ENCODE peak calls at places on chromosomes 6 and 20, in ten cellular contexts. E, C, Y, Z, A, U, D, X, H and W are unnamed samples.

GRCh38 chr6:6766230-6766905 is 177.8 kb downstream of the LY86 start:
- DNase-seq in E (no peak), C (no peak), Y (no peak), Z (no peak), A (no peak), U (no peak), D (no peak), X (no peak), H (no peak), W (no peak)

GRCh38 chr20:5313916-5314315 is 2.8 kb downstream of the PROKR2 start:
- DNase-seq in E (no peak), C (no peak), Y (no peak), Z (no peak), A (no peak), U (no peak), D (no peak), X (no peak), H (no peak), W (no peak)

GRCh38 chr20:24781061-24781980 is 167.7 kb upstream of the CST7 start:
- DNase-seq in E (no peak), C (no peak), Y (peak; percentile 56), Z (peak; percentile 23), A (peak; percentile 87), U (no peak), D (peak; percentile 34), X (peak; percentile 27), H (no peak), W (no peak)

GRCh38 chr6:21333715-21334114 is 259.8 kb upstream of the SOX4 start:
- DNase-seq in E (no peak), C (no peak), Y (no peak), Z (no peak), A (no peak), U (no peak), D (no peak), X (no peak), H (no peak), W (no peak)

GRCh38 chr6:85404497-85405174 is 45.2 kb upstream of the NT5E start:
- DNase-seq in E (no peak), C (no peak), Y (no peak), Z (no peak), A (peak; percentile 75), U (no peak), D (peak; percentile 92), X (no peak), H (no peak), W (no peak)

GRCh38 chr20:15475483-15475882 is 1097.8 kb downstream of the KIF16B start:
- DNase-seq in E (no peak), C (no peak), Y (no peak), Z (peak; percentile 49), A (peak; percentile 5), U (no peak), D (no peak), X (peak; percentile 90), H (no peak), W (peak; percentile 33)

GRCh38 chr6:136158398-136158797 is 91.7 kb downstream of the MTFR2 start:
- DNase-seq in E (no peak), C (no peak), Y (no peak), Z (peak; percentile 62), A (no peak), U (no peak), D (peak; percentile 74), X (no peak), H (no peak), W (peak; percentile 56)

GRCh38 chr6:15457903-15458530 is 204.8 kb downstream of the DTNBP1 start:
- DNase-seq in E (no peak), C (no peak), Y (no peak), Z (no peak), A (no peak), U (no peak), D (no peak), X (no peak), H (peak; percentile 57), W (no peak)

GRCh38 chr20:22052025-22052527 is 346.6 kb downstream of the PAX1 start:
- DNase-seq in E (no peak), C (no peak), Y (no peak), Z (no peak), A (no peak), U (no peak), D (no peak), X (no peak), H (no peak), W (no peak)

GRCh38 chr6:9537381-9537780 is 877.5 kb downstream of the TFAP2A start:
- DNase-seq in E (no peak), C (no peak), Y (no peak), Z (no peak), A (peak; percentile 35), U (no peak), D (peak; percentile 47), X (no peak), H (no peak), W (no peak)

GRCh38 chr6:163427498-163428254 is 13.2 kb downstream of the QKI start:
- DNase-seq in E (no peak), C (no peak), Y (peak; percentile 36), Z (no peak), A (peak; percentile 56), U (no peak), D (peak; percentile 91), X (no peak), H (no peak), W (no peak)

GRCh38 chr20:10705801-10706459 is 32.1 kb upstream of the JAG1 start:
- DNase-seq in E (no peak), C (no peak), Y (no peak), Z (no peak), A (no peak), U (no peak), D (no peak), X (no peak), H (no peak), W (no peak)

GRCh38 chr6:107712523-107713213 is 111.4 kb downstream of the SCML4 start:
- DNase-seq in E (no peak), C (no peak), Y (no peak), Z (no peak), A (peak; percentile 28), U (no peak), D (peak; percentile 29), X (no peak), H (no peak), W (no peak)

GRCh38 chr6:26336355-26337198 is 28.4 kb upstream of the BTN3A2 start:
- DNase-seq in E (no peak), C (no peak), Y (no peak), Z (no peak), A (peak; percentile 68), U (no peak), D (peak; percentile 73), X (no peak), H (no peak), W (no peak)

GRCh38 chr20:32485126-32485769 is 99.9 kb downstream of the NOL4L start:
- DNase-seq in E (peak; percentile 72), C (no peak), Y (peak; percentile 96), Z (peak; percentile 81), A (peak; percentile 81), U (peak; percentile 84), D (peak; percentile 86), X (peak; percentile 77), H (peak; percentile 66), W (peak; percentile 77)

GRCh38 chr6:37491161-37491829 is 8.4 kb downstream of the CCDC167 start:
- DNase-seq in E (no peak), C (no peak), Y (no peak), Z (no peak), A (no peak), U (no peak), D (no peak), X (no peak), H (no peak), W (no peak)

GRCh38 chr6:9398794-9399373 is 963.5 kb upstream of the SLC35B3 start:
- DNase-seq in E (no peak), C (no peak), Y (no peak), Z (peak; percentile 44), A (no peak), U (no peak), D (peak; percentile 7), X (no peak), H (no peak), W (peak; percentile 29)

GRCh38 chr20:46651091-46651962 is at the start of gene SLC13A3:
- DNase-seq in E (no peak), C (no peak), Y (peak; percentile 1), Z (no peak), A (peak; percentile 33), U (no peak), D (no peak), X (no peak), H (no peak), W (no peak)

GRCh38 chr6:15675537-15676170 is 12.8 kb upstream of the DTNBP1 start:
- DNase-seq in E (no peak), C (no peak), Y (peak; percentile 29), Z (no peak), A (no peak), U (no peak), D (no peak), X (no peak), H (no peak), W (no peak)

GRCh38 chr6:149157126-149157525 is 160.4 kb upstream of the TAB2 start:
- DNase-seq in E (no peak), C (no peak), Y (no peak), Z (no peak), A (no peak), U (no peak), D (no peak), X (no peak), H (no peak), W (no peak)

GRCh38 chr20:57849868-57850215 is 140.0 kb upstream of the PMEPA1 start:
- DNase-seq in E (no peak), C (no peak), Y (no peak), Z (no peak), A (no peak), U (no peak), D (no peak), X (no peak), H (no peak), W (no peak)

GRCh38 chr20:54980321-54980960 is 505.0 kb downstream of the DOK5 start:
- DNase-seq in E (no peak), C (no peak), Y (peak; percentile 3), Z (no peak), A (no peak), U (no peak), D (no peak), X (no peak), H (no peak), W (no peak)

GRCh38 chr6:169173532-169174268 is 79.9 kb downstream of the THBS2 start:
- DNase-seq in E (no peak), C (no peak), Y (no peak), Z (no peak), A (no peak), U (no peak), D (no peak), X (no peak), H (no peak), W (no peak)

GRCh38 chr6:134165827-134166226 is 113.4 kb upstream of the SLC2A12 start:
- DNase-seq in E (no peak), C (no peak), Y (no peak), Z (no peak), A (no peak), U (no peak), D (peak; percentile 58), X (no peak), H (no peak), W (no peak)

GRCh38 chr6:134740473-134741192 is 209.3 kb downstream of the ALDH8A1 start:
- DNase-seq in E (no peak), C (no peak), Y (no peak), Z (no peak), A (no peak), U (no peak), D (peak; percentile 50), X (no peak), H (no peak), W (no peak)

GRCh38 chr6:130587778-130588520 is 222.1 kb downstream of the TMEM200A start:
- DNase-seq in E (no peak), C (no peak), Y (no peak), Z (no peak), A (peak; percentile 37), U (no peak), D (peak; percentile 83), X (no peak), H (no peak), W (no peak)

GRCh38 chr6:125821825-125822281 is 31.1 kb downstream of the NCOA7 start:
- DNase-seq in E (no peak), C (no peak), Y (no peak), Z (no peak), A (peak; percentile 7), U (no peak), D (no peak), X (no peak), H (no peak), W (no peak)

GRCh38 chr6:18277181-18278006 is 13.1 kb upstream of the DEK start:
- DNase-seq in E (no peak), C (no peak), Y (no peak), Z (peak; percentile 55), A (peak; percentile 53), U (no peak), D (no peak), X (peak; percentile 51), H (peak; percentile 10), W (no peak)